ENCODE peak calls at places on chromosomes 11 and 22, in nine cellular contexts. Y is RPMI7951, U is T follicular helper cell, I is mucosa of gallbladder, P is progenitor cell of endocrine pancreas, G is dermis microvascular lymphatic vessel endothelial cell, Q is smooth muscle cell of the brain vasculature, S is NCI-H187, E is anterior cingulate cortex. K is an unnamed sample.

GRCh38 chr11:697028-697491 is 1.4 kb downstream of the TMEM80 start:
- DNase-seq in Y (no peak), U (no peak), I (no peak), P (no peak), G (no peak), Q (no peak), S (no peak), E (no peak), K (no peak)

GRCh38 chr22:38953577-38954413 is 3.6 kb upstream of the APOBEC3A start:
- DNase-seq in Y (no peak), U (no peak), I (no peak), P (no peak), G (no peak), Q (no peak), S (no peak), E (no peak), K (no peak)

GRCh38 chr11:35045219-35045819 is 93.7 kb upstream of the CD44 start:
- DNase-seq in Y (no peak), U (peak; percentile 82), I (peak; percentile 48), P (no peak), G (peak; percentile 76), Q (no peak), S (peak; percentile 84), E (no peak), K (no peak)

GRCh38 chr11:87281496-87281895 is 243.8 kb downstream of the TMEM135 start:
- DNase-seq in Y (no peak), U (no peak), I (no peak), P (no peak), G (peak; percentile 88), Q (peak; percentile 46), S (no peak), E (no peak), K (no peak)

GRCh38 chr11:1990872-1991578 is 6.6 kb downstream of the H19 start:
- DNase-seq in Y (no peak), U (no peak), I (no peak), P (no peak), G (no peak), Q (no peak), S (no peak), E (no peak), K (no peak)

GRCh38 chr11:135008001-135008405 is 596.0 kb upstream of the B3GAT1 start:
- DNase-seq in Y (no peak), U (no peak), I (no peak), P (no peak), G (no peak), Q (no peak), S (no peak), E (no peak), K (no peak)

GRCh38 chr11:117885777-117886176 is 9.3 kb upstream of the FXYD6 start:
- DNase-seq in Y (no peak), U (no peak), I (peak; percentile 53), P (no peak), G (no peak), Q (no peak), S (no peak), E (no peak), K (no peak)

GRCh38 chr11:77106321-77106720 is 3.7 kb downstream of the OMP start:
- DNase-seq in Y (peak; percentile 84), U (no peak), I (no peak), P (no peak), G (no peak), Q (no peak), S (no peak), E (peak; percentile 39), K (peak; percentile 55)

GRCh38 chr11:44927174-44927661 is 23.5 kb downstream of the TP53I11 start:
- DNase-seq in Y (peak; percentile 61), U (peak; percentile 26), I (peak; percentile 67), P (peak; percentile 76), G (peak; percentile 72), Q (peak; percentile 36), S (peak; percentile 77), E (peak; percentile 82), K (peak; percentile 89)

GRCh38 chr11:19723572-19724342 is 11.1 kb downstream of the NAV2 start:
- DNase-seq in Y (peak; percentile 98), U (no peak), I (no peak), P (no peak), G (peak; percentile 75), Q (no peak), S (no peak), E (peak; percentile 28), K (no peak)

GRCh38 chr22:17120281-17120680 is 879 bp downstream of the TMEM121B start:
- DNase-seq in Y (peak; percentile 28), U (peak; percentile 33), I (peak; percentile 58), P (peak; percentile 88), G (peak; percentile 68), Q (no peak), S (no peak), E (no peak), K (no peak)

GRCh38 chr22:48893288-48894063 is 934.2 kb downstream of the BRD1 start:
- DNase-seq in Y (no peak), U (no peak), I (no peak), P (no peak), G (no peak), Q (no peak), S (no peak), E (no peak), K (no peak)

GRCh38 chr22:47195676-47196492 is 433.4 kb downstream of the TBC1D22A start:
- DNase-seq in Y (peak; percentile 9), U (no peak), I (peak; percentile 9), P (no peak), G (no peak), Q (no peak), S (no peak), E (no peak), K (no peak)

GRCh38 chr22:27799334-27800249 is 2.0 kb downstream of the MN1 start:
- DNase-seq in Y (peak; percentile 53), U (no peak), I (no peak), P (no peak), G (peak; percentile 28), Q (no peak), S (no peak), E (no peak), K (no peak)

GRCh38 chr22:42773161-42773560 is 52.5 kb upstream of the A4GALT start:
- DNase-seq in Y (no peak), U (no peak), I (no peak), P (no peak), G (no peak), Q (no peak), S (no peak), E (no peak), K (no peak)

GRCh38 chr22:46803031-46803880 is 40.8 kb downstream of the TBC1D22A start:
- DNase-seq in Y (no peak), U (peak; percentile 60), I (peak; percentile 21), P (peak; percentile 55), G (peak; percentile 50), Q (no peak), S (no peak), E (no peak), K (no peak)

GRCh38 chr11:32939866-32940265 is 47.3 kb downstream of the QSER1 start:
- DNase-seq in Y (peak; percentile 32), U (no peak), I (no peak), P (no peak), G (no peak), Q (no peak), S (no peak), E (no peak), K (no peak)

GRCh38 chr22:25774575-25775026 is 32.6 kb downstream of the MYO18B start:
- DNase-seq in Y (no peak), U (no peak), I (no peak), P (peak; percentile 58), G (no peak), Q (no peak), S (no peak), E (no peak), K (peak; percentile 18)

GRCh38 chr22:31623634-31624312 is 38.2 kb downstream of the PISD start:
- DNase-seq in Y (no peak), U (no peak), I (no peak), P (no peak), G (no peak), Q (no peak), S (no peak), E (no peak), K (no peak)

GRCh38 chr22:35542157-35542971 is 1.7 kb downstream of the RASD2 start:
- DNase-seq in Y (no peak), U (no peak), I (no peak), P (no peak), G (no peak), Q (no peak), S (no peak), E (no peak), K (no peak)

GRCh38 chr11:62664405-62665074 is 470 bp downstream of the C11orf98 start:
- DNase-seq in Y (peak; percentile 52), U (peak; percentile 37), I (no peak), P (no peak), G (peak; percentile 52), Q (no peak), S (peak; percentile 29), E (peak; percentile 69), K (no peak)

GRCh38 chr11:15923169-15923568 is 433.2 kb downstream of the SOX6 start:
- DNase-seq in Y (no peak), U (no peak), I (no peak), P (no peak), G (no peak), Q (no peak), S (no peak), E (no peak), K (no peak)

GRCh38 chr11:64153831-64154230 is 12.1 kb downstream of the MACROD1 start:
- DNase-seq in Y (no peak), U (no peak), I (no peak), P (no peak), G (no peak), Q (no peak), S (no peak), E (no peak), K (no peak)

GRCh38 chr11:2798951-2799761 is 86.4 kb downstream of the CDKN1C start:
- DNase-seq in Y (no peak), U (no peak), I (no peak), P (peak; percentile 2), G (no peak), Q (no peak), S (no peak), E (no peak), K (no peak)

GRCh38 chr11:13292970-13293369 is 15.4 kb downstream of the BMAL1 start:
- DNase-seq in Y (no peak), U (no peak), I (no peak), P (no peak), G (no peak), Q (no peak), S (no peak), E (no peak), K (no peak)

GRCh38 chr11:75428301-75428724 is 4.7 kb downstream of the KLHL35 start:
- DNase-seq in Y (peak; percentile 87), U (peak; percentile 48), I (peak; percentile 93), P (no peak), G (peak; percentile 95), Q (peak; percentile 74), S (no peak), E (peak; percentile 66), K (peak; percentile 83)

GRCh38 chr22:48496987-48497650 is 1330.6 kb downstream of the BRD1 start:
- DNase-seq in Y (no peak), U (no peak), I (no peak), P (no peak), G (no peak), Q (no peak), S (no peak), E (no peak), K (peak; percentile 35)

GRCh38 chr11:26849009-26849408 is 127.1 kb upstream of the SLC5A12 start:
- DNase-seq in Y (no peak), U (no peak), I (peak; percentile 32), P (no peak), G (no peak), Q (no peak), S (peak; percentile 89), E (no peak), K (no peak)

GRCh38 chr11:114181752-114182151 is 114.4 kb upstream of the NNMT start:
- DNase-seq in Y (no peak), U (no peak), I (no peak), P (no peak), G (no peak), Q (no peak), S (no peak), E (no peak), K (no peak)

GRCh38 chr11:100738701-100739100 is 51.6 kb downstream of the ARHGAP42 start:
- DNase-seq in Y (no peak), U (no peak), I (no peak), P (no peak), G (no peak), Q (no peak), S (no peak), E (no peak), K (no peak)

GRCh38 chr11:131025020-131025419 is 108.7 kb upstream of the SNX19 start:
- DNase-seq in Y (peak; percentile 51), U (no peak), I (no peak), P (no peak), G (peak; percentile 3), Q (no peak), S (no peak), E (no peak), K (no peak)